ENCODE peak calls at places on chromosomes 7 and 10, in seven cellular contexts. E is A549, R is suprapubic skin, Q is IMR-90, A is prostate gland, P is HepG2, H is adrenal gland. U is an unnamed sample. For H3K4me1, the result is how much of the 10 kb centered on the place peaks cover.

GRCh38 chr7:158315326-158315725 is 272.3 kb downstream of the PTPRN2 start:
- DNase-seq in A (no peak), H (no peak), Q (no peak), P (no peak), R (no peak), E (no peak), U (no peak)

GRCh38 chr10:132592790-132593788 is 55.5 kb downstream of the INPP5A start:
- DNase-seq in R (no peak), Q (no peak), A (no peak), E (no peak), H (no peak), P (no peak), U (peak)

GRCh38 chr10:43653746-43654145 is 5.1 kb upstream of the ZNF32 start:
- DNase-seq in A (no peak), E (no peak), Q (peak), H (no peak), P (no peak), R (no peak), U (no peak)

GRCh38 chr10:84685047-84685660 is 356.8 kb downstream of the CCSER2 start:
- DNase-seq in Q (no peak), P (no peak), H (no peak), R (no peak), E (no peak), A (no peak), U (no peak)

GRCh38 chr10:43594944-43595589 is 11.2 kb upstream of the ZNF485 start:
- DNase-seq in P (no peak), R (no peak), H (peak), A (no peak), E (no peak), Q (peak), U (no peak)

GRCh38 chr7:5643280-5643679 is 138.2 kb downstream of the RNF216 start:
- DNase-seq in Q (no peak), E (no peak), P (no peak), H (peak), R (no peak), A (no peak), U (no peak)

GRCh38 chr7:18518555-18518954 is 23.0 kb downstream of the HDAC9 start:
- DNase-seq in H (no peak), R (no peak), Q (no peak), P (no peak), E (no peak), A (no peak), U (no peak)

GRCh38 chr7:39592586-39592985 is 26.4 kb downstream of the YAE1 start:
- DNase-seq in A (no peak), R (no peak), Q (peak), P (no peak), H (no peak), E (no peak), U (no peak)

GRCh38 chr7:22885824-22886255 is 63.2 kb upstream of the TOMM7 start:
- DNase-seq in R (no peak), A (no peak), P (no peak), H (no peak), Q (peak), E (no peak), U (no peak)

GRCh38 chr7:17716816-17717215 is 223.5 kb downstream of the SNX13 start:
- DNase-seq in Q (no peak), E (no peak), R (no peak), P (no peak), A (no peak), H (no peak), U (no peak)

GRCh38 chr10:75000748-75001321 is 110.6 kb upstream of the SAMD8 start:
- DNase-seq in E (no peak), Q (no peak), A (no peak), P (no peak), R (no peak), H (no peak), U (no peak)

GRCh38 chr7:37109853-37110252 is 338.8 kb downstream of the ELMO1 start:
- DNase-seq in R (no peak), E (no peak), A (no peak), P (peak), H (peak), Q (no peak), U (no peak)

GRCh38 chr7:68977709-68978108 is 620.6 kb upstream of the AUTS2 start:
- DNase-seq in H (no peak), P (no peak), R (no peak), E (no peak), A (no peak), Q (no peak), U (peak)

GRCh38 chr10:76942556-76943416 is 694.8 kb downstream of the KCNMA1 start:
- DNase-seq in R (no peak), Q (peak), E (no peak), P (no peak), A (no peak), H (no peak), U (no peak)

GRCh38 chr10:50447691-50448090 is 176.1 kb downstream of the SGMS1 start:
- DNase-seq in Q (peak), E (no peak), H (no peak), R (no peak), P (no peak), A (no peak), U (no peak)

GRCh38 chr7:116955801-116956514 is 2.7 kb downstream of the ST7 start:
- DNase-seq in A (peak), E (no peak), H (peak), Q (no peak), R (no peak), P (no peak), U (no peak)

DNA sequence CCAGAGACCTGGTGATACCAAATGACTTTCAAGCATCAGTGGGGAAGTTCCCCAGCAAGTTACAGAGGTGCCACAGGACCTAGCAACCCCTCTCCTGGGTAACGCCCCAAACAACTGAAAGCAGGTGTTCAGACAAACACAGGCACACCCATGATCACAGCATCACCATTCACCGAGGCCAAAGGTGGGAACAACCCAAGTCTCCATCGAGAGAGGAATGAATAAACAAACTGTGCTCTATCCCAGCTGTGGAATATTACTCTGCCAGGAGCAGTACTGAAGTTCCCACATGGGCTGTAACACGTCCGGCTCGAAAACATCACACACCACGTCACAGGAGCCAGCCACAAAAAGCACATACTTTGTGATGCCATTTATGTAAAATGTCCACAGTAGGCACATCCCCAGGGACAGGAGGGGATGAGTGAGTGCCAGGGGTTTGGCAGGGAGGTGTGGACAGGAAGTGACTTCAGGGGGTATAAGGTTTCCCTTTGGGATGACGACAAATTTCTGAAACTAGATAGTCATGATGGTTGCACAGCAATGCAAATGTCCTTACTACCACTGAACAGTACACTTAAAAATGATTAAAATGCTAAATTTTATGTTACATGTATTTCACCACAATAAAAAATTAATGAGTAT is 222.8 kb downstream of the TNS3 start:
- DNase-seq in R (no peak), A (no peak), H (no peak), P (no peak), Q (peak), E (no peak), U (no peak)
- H3K4me1 ChIP-seq in R (under half), A (under half), H (under half), P (under half), Q (under half), E (under half), U (under half)

GRCh38 chr10:52314007-52314821 is at the start of gene DKK1:
- DNase-seq in R (peak), A (peak), E (peak), Q (peak), P (peak), H (peak), U (peak)

GRCh38 chr10:52313350-52314006 is 603 bp upstream of the DKK1 start:
- DNase-seq in R (no peak), H (no peak), E (peak), P (peak), A (no peak), Q (peak), U (no peak)

GRCh38 chr10:52312999-52313349 is 1.1 kb upstream of the DKK1 start:
- DNase-seq in A (no peak), P (no peak), H (no peak), R (no peak), E (peak), Q (peak), U (no peak)

GRCh38 chr10:52308251-52309031 is 5.6 kb upstream of the DKK1 start:
- DNase-seq in H (peak), R (peak), P (peak), E (peak), Q (peak), A (peak), U (peak)
- TF ChIP-seq POLR2A in H (no peak), R (no peak), P (no peak), E (peak), Q (peak), A (no peak), U (no peak)

GRCh38 chr10:93410697-93411348 is 71.3 kb downstream of the MYOF start:
- DNase-seq in R (no peak), E (no peak), H (no peak), Q (no peak), P (no peak), A (no peak), U (no peak)
- H3K27ac ChIP-seq in R (no peak), E (no peak), H (no peak), Q (no peak), P (no peak), A (no peak), U (no peak)

GRCh38 chr10:80442879-80443278 is 11.2 kb upstream of the TSPAN14 start:
- DNase-seq in A (no peak), R (no peak), P (no peak), Q (no peak), E (no peak), H (no peak), U (no peak)
- H3K4me1 ChIP-seq in A (under half), R (under half), P (under half), Q (under half), E (under half), H (under half), U (under half)

DNA sequence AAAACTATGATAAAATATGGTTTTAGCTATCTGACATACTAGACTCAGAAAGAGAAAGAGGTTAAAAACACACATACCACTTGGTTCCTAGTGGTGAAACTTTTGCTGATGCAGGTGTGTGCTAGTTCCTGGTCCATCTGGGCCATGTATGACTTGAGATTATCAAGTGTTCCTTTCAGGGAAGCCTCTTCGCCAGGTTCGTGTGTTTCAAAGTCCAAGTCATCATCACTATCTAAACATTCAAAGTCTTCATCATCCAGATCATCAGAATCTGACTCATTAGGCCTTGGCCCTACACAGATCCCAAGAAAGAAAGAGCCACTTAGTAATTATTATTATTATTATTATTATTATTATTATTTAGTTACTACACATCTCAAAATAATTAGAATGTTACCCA is 26.4 kb downstream of the NUDT13 start:
- DNase-seq in E (no peak), P (no peak), Q (peak), A (no peak), H (no peak), R (no peak), U (no peak)
- TF ChIP-seq POLR2A in E (no peak), P (no peak), Q (no peak), A (no peak), H (no peak), R (no peak), U (no peak)

DNA sequence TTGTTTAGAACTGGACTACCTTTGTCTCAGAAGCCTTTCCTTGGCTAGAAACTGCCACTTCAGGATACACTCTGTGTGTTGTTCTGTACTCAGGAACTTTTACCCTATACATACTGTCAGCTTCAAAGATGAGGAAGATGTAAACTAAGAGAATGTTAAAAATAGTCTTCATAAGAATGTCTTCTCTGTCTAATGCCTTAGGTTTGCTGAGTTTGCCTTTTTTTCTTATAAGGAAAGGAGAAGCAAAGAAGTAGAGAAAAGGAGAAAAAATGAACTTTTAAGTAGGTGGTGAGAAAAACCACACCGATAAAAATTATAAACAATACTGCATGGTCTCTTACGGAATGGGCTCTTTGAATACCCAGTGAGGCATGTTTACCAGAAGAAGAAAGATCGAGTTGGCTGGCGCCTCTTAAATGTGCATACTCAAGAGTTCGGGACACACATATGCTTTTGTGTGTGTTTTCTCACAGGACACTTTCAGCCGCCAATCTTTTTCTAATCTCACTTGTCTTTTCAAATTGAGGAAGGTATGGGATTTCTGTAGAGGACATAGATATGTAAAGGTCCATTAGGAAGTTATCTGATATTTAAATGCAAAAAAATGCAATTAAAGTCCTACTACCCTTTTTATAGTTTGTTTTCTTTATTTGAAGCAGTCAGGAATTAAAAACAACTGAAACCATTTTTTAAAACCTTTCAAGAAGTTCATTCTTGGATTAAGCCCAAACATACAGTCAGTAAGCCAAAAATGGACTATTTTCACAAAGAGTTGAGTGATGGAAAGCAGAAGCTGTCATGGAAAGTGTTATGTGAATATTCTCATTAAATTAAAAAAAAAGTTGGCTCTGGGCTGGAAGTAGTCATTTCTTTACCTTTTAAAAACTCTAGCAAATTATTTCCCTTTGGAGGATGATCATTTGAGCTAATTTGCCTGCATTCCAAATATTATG is 100.6 kb upstream of the MDFIC start:
- DNase-seq in R (no peak), Q (peak), H (no peak), A (no peak), E (no peak), P (no peak), U (no peak)
- H3K27ac ChIP-seq in R (no peak), Q (peak), H (no peak), A (no peak), E (peak), P (no peak), U (peak)

DNA sequence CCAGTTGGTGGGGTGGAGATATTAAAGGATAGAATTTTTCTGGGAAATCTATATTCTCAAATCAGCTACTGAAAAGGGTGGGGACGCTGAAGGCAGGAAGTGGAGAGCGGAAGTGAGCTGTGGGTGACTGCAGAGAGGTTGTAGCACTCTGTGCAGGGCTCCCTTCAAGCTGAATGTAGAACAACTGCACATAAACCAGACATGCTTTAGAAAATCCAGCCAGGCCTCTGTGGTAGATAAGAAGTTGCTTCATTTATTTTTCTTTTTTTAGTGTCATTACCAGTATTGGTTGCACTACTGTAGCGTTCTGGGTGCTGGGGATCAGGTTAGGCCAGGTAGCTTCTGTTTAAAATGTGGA is 127.8 kb downstream of the CELF2 start:
- DNase-seq in H (peak), Q (no peak), E (no peak), P (no peak), A (no peak), R (no peak), U (no peak)
- H3K4me1 ChIP-seq in H (under half), Q (under half), E (under half), P (under half), A (under half), R (under half), U (under half)

GRCh38 chr7:21617916-21618390 is 75.1 kb downstream of the DNAH11 start:
- DNase-seq in E (peak), H (peak), R (no peak), P (peak), Q (peak), A (peak), U (peak)

GRCh38 chr7:21620054-21620453 is 77.2 kb downstream of the DNAH11 start:
- DNase-seq in Q (peak), E (no peak), P (no peak), A (no peak), H (no peak), R (no peak), U (no peak)

GRCh38 chr7:21618706-21619105 is 75.9 kb downstream of the DNAH11 start:
- DNase-seq in R (no peak), E (no peak), H (no peak), Q (no peak), P (no peak), A (no peak), U (no peak)

GRCh38 chr7:21617513-21617912 is 74.7 kb downstream of the DNAH11 start:
- DNase-seq in A (no peak), H (no peak), R (no peak), P (no peak), E (peak), Q (no peak), U (no peak)

GRCh38 chr7:21616796-21617436 is 74.1 kb downstream of the DNAH11 start:
- DNase-seq in A (no peak), E (peak), R (no peak), P (no peak), Q (peak), H (no peak), U (no peak)
- TF ChIP-seq POLR2A in A (no peak), E (no peak), R (no peak), P (no peak), Q (no peak), H (no peak), U (no peak)

U was measured in sigmoid colon.